ENCODE peak calls at places on chromosomes 5 and 9, in eight cellular contexts. One of them, this sample, is unnamed.
A peak's percentile ranks its signal among the peaks of the same experiment; 100 is the strongest.

GRCh38 chr9:96522371-96522770 is 72.4 kb downstream of the HABP4 start:
- DNase-seq in GM12865: no peak
- DNase-seq in HAP-1: no peak
- DNase-seq in HCT116: no peak
- DNase-seq in caudate nucleus: no peak
- DNase-seq in HuH-7: no peak
- DNase-seq in endothelial cell: no peak
- DNase-seq in T-helper 1 cell: no peak
- DNase-seq in this sample: no peak

GRCh38 chr9:22446950-22447606 is 454 bp downstream of the DMRTA1 start:
- DNase-seq in caudate nucleus: peak; percentile 37
- DNase-seq in HAP-1: peak; percentile 76
- DNase-seq in GM12865: peak; percentile 6
- DNase-seq in HCT116: no peak
- DNase-seq in endothelial cell: peak; percentile 72
- DNase-seq in HuH-7: peak; percentile 63
- DNase-seq in T-helper 1 cell: no peak
- DNase-seq in this sample: no peak

GRCh38 chr5:33944543-33945132 is 8.5 kb downstream of the RXFP3 start:
- DNase-seq in HCT116: no peak
- DNase-seq in caudate nucleus: no peak
- DNase-seq in HuH-7: no peak
- DNase-seq in HAP-1: no peak
- DNase-seq in GM12865: no peak
- DNase-seq in T-helper 1 cell: no peak
- DNase-seq in endothelial cell: no peak
- DNase-seq in this sample: no peak

GRCh38 chr9:70600479-70600878 is 186.0 kb upstream of the KLF9 start:
- DNase-seq in HuH-7: no peak
- DNase-seq in endothelial cell: no peak
- DNase-seq in HAP-1: no peak
- DNase-seq in GM12865: no peak
- DNase-seq in HCT116: no peak
- DNase-seq in T-helper 1 cell: no peak
- DNase-seq in caudate nucleus: no peak
- DNase-seq in this sample: no peak

GRCh38 chr5:27316283-27316675 is 277.9 kb upstream of the CDH9 start:
- DNase-seq in GM12865: no peak
- DNase-seq in HAP-1: no peak
- DNase-seq in caudate nucleus: no peak
- DNase-seq in HuH-7: no peak
- DNase-seq in HCT116: no peak
- DNase-seq in endothelial cell: no peak
- DNase-seq in T-helper 1 cell: no peak
- DNase-seq in this sample: no peak

GRCh38 chr9:136115206-136115605 is 3.5 kb downstream of the TMEM250 start:
- DNase-seq in GM12865: no peak
- DNase-seq in endothelial cell: no peak
- DNase-seq in caudate nucleus: no peak
- DNase-seq in T-helper 1 cell: no peak
- DNase-seq in HAP-1: no peak
- DNase-seq in HCT116: no peak
- DNase-seq in HuH-7: no peak
- DNase-seq in this sample: no peak

GRCh38 chr5:9392625-9393024 is 153.2 kb downstream of the SEMA5A start:
- DNase-seq in HuH-7: no peak
- DNase-seq in endothelial cell: no peak
- DNase-seq in T-helper 1 cell: no peak
- DNase-seq in HAP-1: no peak
- DNase-seq in GM12865: no peak
- DNase-seq in caudate nucleus: no peak
- DNase-seq in HCT116: no peak
- DNase-seq in this sample: no peak

GRCh38 chr5:140133514-140134167 is 7.9 kb downstream of the IGIP start:
- DNase-seq in HuH-7: no peak
- DNase-seq in T-helper 1 cell: no peak
- DNase-seq in GM12865: no peak
- DNase-seq in caudate nucleus: no peak
- DNase-seq in HCT116: no peak
- DNase-seq in HAP-1: no peak
- DNase-seq in endothelial cell: no peak
- DNase-seq in this sample: no peak

GRCh38 chr9:119811030-119811429 is 441.8 kb upstream of the BRINP1 start:
- DNase-seq in HAP-1: no peak
- DNase-seq in endothelial cell: no peak
- DNase-seq in caudate nucleus: no peak
- DNase-seq in HuH-7: no peak
- DNase-seq in HCT116: no peak
- DNase-seq in T-helper 1 cell: no peak
- DNase-seq in GM12865: peak; percentile 7
- DNase-seq in this sample: no peak